ENCODE peak calls at places on chromosomes 6 and 20, in five cellular contexts. One of them, this sample, is unnamed.

GRCh38 chr6:119179842-119180241 is 101.4 kb upstream of the FAM184A start:
- DNase-seq in GM12865: no peak
- DNase-seq in CD4-positive, alpha-beta memory T cell: peak
- DNase-seq in neuronal stem cell: no peak
- DNase-seq in GM06990: no peak
- DNase-seq in this sample: no peak

GRCh38 chr6:31418251-31418650 is 14.9 kb downstream of the MICA start:
- DNase-seq in GM06990: no peak
- DNase-seq in GM12865: no peak
- DNase-seq in CD4-positive, alpha-beta memory T cell: no peak
- DNase-seq in neuronal stem cell: no peak
- DNase-seq in this sample: no peak

GRCh38 chr6:54519161-54519560 is 210.9 kb downstream of the TINAG start:
- DNase-seq in CD4-positive, alpha-beta memory T cell: no peak
- DNase-seq in neuronal stem cell: no peak
- DNase-seq in GM06990: no peak
- DNase-seq in GM12865: no peak
- DNase-seq in this sample: no peak

GRCh38 chr20:12051206-12052163 is 133.8 kb downstream of the BTBD3 start:
- DNase-seq in neuronal stem cell: no peak
- DNase-seq in CD4-positive, alpha-beta memory T cell: no peak
- DNase-seq in GM12865: no peak
- DNase-seq in GM06990: no peak
- DNase-seq in this sample: peak

GRCh38 chr20:47847882-47848485 is 62.7 kb upstream of the SULF2 start:
- DNase-seq in GM06990: no peak
- DNase-seq in neuronal stem cell: no peak
- DNase-seq in CD4-positive, alpha-beta memory T cell: no peak
- DNase-seq in GM12865: peak
- DNase-seq in this sample: no peak

GRCh38 chr6:144349690-144350132 is 64.6 kb downstream of the UTRN start:
- DNase-seq in GM12865: peak
- DNase-seq in GM06990: no peak
- DNase-seq in CD4-positive, alpha-beta memory T cell: no peak
- DNase-seq in neuronal stem cell: no peak
- DNase-seq in this sample: no peak

GRCh38 chr6:22653980-22654610 is 84.7 kb downstream of the HDGFL1 start:
- DNase-seq in CD4-positive, alpha-beta memory T cell: no peak
- DNase-seq in GM12865: no peak
- DNase-seq in neuronal stem cell: no peak
- DNase-seq in GM06990: no peak
- DNase-seq in this sample: no peak

GRCh38 chr6:167394820-167395219 is 69.9 kb downstream of the TTLL2 start:
- DNase-seq in GM12865: no peak
- DNase-seq in CD4-positive, alpha-beta memory T cell: no peak
- DNase-seq in GM06990: no peak
- DNase-seq in neuronal stem cell: no peak
- DNase-seq in this sample: no peak

GRCh38 chr20:48965189-48965910 is 43.8 kb downstream of the ARFGEF2 start:
- DNase-seq in GM12865: no peak
- DNase-seq in neuronal stem cell: no peak
- DNase-seq in CD4-positive, alpha-beta memory T cell: no peak
- DNase-seq in GM06990: no peak
- DNase-seq in this sample: peak

GRCh38 chr6:36015666-36016065 is 8.8 kb downstream of the SLC26A8 start:
- DNase-seq in CD4-positive, alpha-beta memory T cell: no peak
- DNase-seq in GM12865: no peak
- DNase-seq in neuronal stem cell: no peak
- DNase-seq in GM06990: no peak
- DNase-seq in this sample: no peak

GRCh38 chr6:36019167-36019566 is 5.3 kb downstream of the SLC26A8 start:
- DNase-seq in GM12865: no peak
- DNase-seq in neuronal stem cell: no peak
- DNase-seq in GM06990: no peak
- DNase-seq in CD4-positive, alpha-beta memory T cell: no peak
- DNase-seq in this sample: no peak

GRCh38 chr6:36024154-36024760 is at the start of gene SLC26A8:
- DNase-seq in GM06990: no peak
- DNase-seq in GM12865: no peak
- DNase-seq in neuronal stem cell: no peak
- DNase-seq in CD4-positive, alpha-beta memory T cell: no peak
- DNase-seq in this sample: peak

DNA sequence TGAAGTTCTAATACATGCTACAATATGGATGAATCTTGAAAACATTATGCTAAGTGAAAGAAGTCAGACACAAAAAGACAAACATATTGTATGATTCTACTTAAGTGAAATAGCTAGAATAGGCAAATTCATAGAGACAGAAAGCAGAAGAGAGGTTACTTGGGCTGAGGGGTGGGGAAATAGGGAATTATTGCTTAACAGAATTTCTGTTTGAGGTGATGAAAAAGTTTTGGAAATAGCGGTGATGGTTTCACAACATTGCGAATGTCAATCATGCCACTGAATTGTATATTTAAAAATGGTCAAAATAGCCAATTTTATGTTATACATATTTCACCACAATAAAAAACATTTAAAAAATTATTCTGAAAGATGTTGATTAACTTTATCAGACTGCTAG is 6.1 kb downstream of the SLC26A8 start:
- DNase-seq in neuronal stem cell: no peak
- DNase-seq in GM12865: no peak
- DNase-seq in CD4-positive, alpha-beta memory T cell: no peak
- DNase-seq in GM06990: no peak
- DNase-seq in this sample: no peak
- H3K4me3 ChIP-seq in neuronal stem cell: no peak
- H3K4me3 ChIP-seq in GM12865: no peak
- H3K4me3 ChIP-seq in CD4-positive, alpha-beta memory T cell: no peak
- H3K4me3 ChIP-seq in GM06990: no peak
- H3K4me3 ChIP-seq in this sample: no peak

GRCh38 chr6:16200231-16200941 is 38.0 kb upstream of the GMPR start:
- DNase-seq in CD4-positive, alpha-beta memory T cell: no peak
- DNase-seq in neuronal stem cell: no peak
- DNase-seq in GM06990: no peak
- DNase-seq in GM12865: no peak
- DNase-seq in this sample: no peak
- H3K4me3 ChIP-seq in CD4-positive, alpha-beta memory T cell: no peak
- H3K4me3 ChIP-seq in neuronal stem cell: no peak
- H3K4me3 ChIP-seq in GM06990: no peak
- H3K4me3 ChIP-seq in GM12865: no peak
- H3K4me3 ChIP-seq in this sample: no peak

DNA sequence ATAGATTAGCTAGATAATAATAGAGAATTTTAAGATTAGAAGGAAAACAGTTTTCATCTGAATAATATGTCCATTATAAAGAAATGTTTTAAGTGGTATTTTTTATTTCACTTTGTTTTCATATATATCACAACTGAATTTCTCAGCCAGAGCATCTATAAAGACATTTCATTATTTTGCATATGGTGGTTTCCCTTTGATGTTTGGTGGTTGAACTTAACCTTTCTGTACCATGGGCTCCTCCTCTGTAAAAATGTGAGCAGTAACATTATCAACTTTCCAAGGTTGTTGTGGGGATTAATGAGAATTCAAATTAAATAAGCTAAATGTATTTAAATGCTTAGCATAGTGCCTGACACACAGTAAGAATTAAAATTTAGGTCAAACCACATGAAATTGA is 119.8 kb upstream of the QKI start:
- DNase-seq in CD4-positive, alpha-beta memory T cell: no peak
- DNase-seq in GM06990: no peak
- DNase-seq in neuronal stem cell: no peak
- DNase-seq in GM12865: no peak
- DNase-seq in this sample: no peak
- H3K4me3 ChIP-seq in CD4-positive, alpha-beta memory T cell: no peak
- H3K4me3 ChIP-seq in GM06990: no peak
- H3K4me3 ChIP-seq in neuronal stem cell: no peak
- H3K4me3 ChIP-seq in GM12865: no peak
- H3K4me3 ChIP-seq in this sample: no peak

DNA sequence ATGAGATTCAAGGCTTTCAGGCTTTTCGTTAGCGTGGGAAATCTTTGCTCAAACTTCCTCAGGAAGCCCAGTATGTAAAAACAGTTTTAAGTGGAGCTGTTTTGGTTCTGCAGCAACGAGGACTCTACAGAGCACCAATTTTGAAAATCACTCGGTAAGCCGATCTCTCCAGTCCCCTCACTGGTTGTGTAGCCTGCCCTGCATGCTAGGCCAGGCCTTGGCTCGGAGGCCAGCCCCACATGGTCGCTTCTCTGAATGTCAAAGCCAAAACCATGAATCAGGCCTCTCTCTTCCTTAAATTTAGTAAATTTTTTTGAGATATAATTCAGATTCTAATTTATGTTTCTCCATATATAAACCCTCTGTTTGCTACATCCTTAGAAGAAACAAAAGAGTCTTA is 108.0 kb downstream of the CHD6 start:
- DNase-seq in GM12865: no peak
- DNase-seq in GM06990: no peak
- DNase-seq in CD4-positive, alpha-beta memory T cell: no peak
- DNase-seq in neuronal stem cell: no peak
- DNase-seq in this sample: no peak
- H3K4me3 ChIP-seq in GM12865: no peak
- H3K4me3 ChIP-seq in GM06990: no peak
- H3K4me3 ChIP-seq in CD4-positive, alpha-beta memory T cell: no peak
- H3K4me3 ChIP-seq in neuronal stem cell: no peak
- H3K4me3 ChIP-seq in this sample: no peak

GRCh38 chr6:2846873-2847224 is 5.2 kb upstream of the SERPINB1 start:
- DNase-seq in CD4-positive, alpha-beta memory T cell: no peak
- DNase-seq in GM06990: no peak
- DNase-seq in neuronal stem cell: no peak
- DNase-seq in GM12865: no peak
- DNase-seq in this sample: no peak
- H3K4me3 ChIP-seq in CD4-positive, alpha-beta memory T cell: peak
- H3K4me3 ChIP-seq in GM06990: no peak
- H3K4me3 ChIP-seq in neuronal stem cell: no peak
- H3K4me3 ChIP-seq in GM12865: no peak
- H3K4me3 ChIP-seq in this sample: no peak